ENCODE peak calls at places on chromosomes 7 and 10, in eight cellular contexts. U, D, J, F, K, O, N and Y are unnamed samples.

GRCh38 chr7:1811850-1812692 is 142.0 kb downstream of the ELFN1 start:
- DNase-seq in U (no peak), D (peak), J (peak), F (no peak), K (peak), O (peak), N (peak), Y (no peak)

GRCh38 chr10:10872035-10872673 is 145.5 kb upstream of the CELF2 start:
- DNase-seq in U (no peak), D (no peak), J (no peak), F (no peak), K (peak), O (no peak), N (no peak), Y (no peak)

GRCh38 chr10:70849582-70850016 is 33.9 kb downstream of the SGPL1 start:
- DNase-seq in U (no peak), D (no peak), J (no peak), F (no peak), K (peak), O (no peak), N (no peak), Y (no peak)

GRCh38 chr7:114087674-114088539 is 169.1 kb upstream of the PPP1R3A start:
- DNase-seq in U (no peak), D (no peak), J (no peak), F (no peak), K (no peak), O (no peak), N (no peak), Y (no peak)

GRCh38 chr7:127900735-127901685 is 130.2 kb downstream of the LRRC4 start:
- DNase-seq in U (no peak), D (no peak), J (no peak), F (no peak), K (no peak), O (no peak), N (no peak), Y (no peak)

GRCh38 chr10:60704480-60704879 is 73.8 kb upstream of the CDK1 start:
- DNase-seq in U (no peak), D (no peak), J (no peak), F (no peak), K (no peak), O (no peak), N (no peak), Y (peak)

GRCh38 chr10:102804382-102804781 is 32.8 kb downstream of the CYP17A1 start:
- DNase-seq in U (no peak), D (no peak), J (no peak), F (no peak), K (no peak), O (no peak), N (no peak), Y (no peak)

GRCh38 chr10:18684416-18684815 is 25.2 kb downstream of the ARL5B start:
- DNase-seq in U (no peak), D (no peak), J (no peak), F (no peak), K (no peak), O (no peak), N (no peak), Y (no peak)

GRCh38 chr7:138388673-138389491 is 71.2 kb upstream of the TRIM24 start:
- DNase-seq in U (no peak), D (no peak), J (no peak), F (no peak), K (peak), O (no peak), N (no peak), Y (no peak)

GRCh38 chr7:134844200-134844599 is 64.8 kb downstream of the CALD1 start:
- DNase-seq in U (no peak), D (no peak), J (no peak), F (no peak), K (peak), O (no peak), N (no peak), Y (no peak)

GRCh38 chr10:101444058-101444457 is 90.1 kb downstream of the BTRC start:
- DNase-seq in U (no peak), D (peak), J (peak), F (no peak), K (no peak), O (peak), N (no peak), Y (no peak)

GRCh38 chr10:123607386-123607785 is 58.8 kb upstream of the GPR26 start:
- DNase-seq in U (no peak), D (no peak), J (no peak), F (no peak), K (no peak), O (no peak), N (no peak), Y (no peak)

GRCh38 chr10:132445516-132446194 is 48.7 kb downstream of the PWWP2B start:
- DNase-seq in U (no peak), D (no peak), J (no peak), F (no peak), K (no peak), O (no peak), N (no peak), Y (no peak)